ENCODE peak calls at places on chromosomes 13 and 19, in six cellular contexts. G is breast epithelium; I is tibial nerve; W is thoracic aorta; X is CD8-positive, alpha-beta T cell; L is ascending aorta. O is an unnamed sample. For H3K4me1, the result is how much of the 10 kb centered on the place peaks cover.

GRCh38 chr13:92823059-92823458 is 403.5 kb upstream of the GPC6 start:
- DNase-seq in G (no peak), I (no peak), W (no peak), X (no peak), L (no peak), O (no peak)

GRCh38 chr13:97945792-97946419 is 7.6 kb upstream of the IPO5 start:
- DNase-seq in G (no peak), I (no peak), W (no peak), X (no peak), L (no peak), O (no peak)

GRCh38 chr19:58519087-58519354 is 589 bp downstream of the ZBTB45 start:
- DNase-seq in G (peak), I (peak), W (no peak), X (no peak), L (peak), O (peak)

GRCh38 chr13:28347456-28348371 is 147.2 kb downstream of the FLT1 start:
- DNase-seq in G (no peak), I (no peak), W (no peak), X (no peak), L (no peak), O (no peak)

GRCh38 chr19:1521636-1522035 is 2.2 kb upstream of the PLK5 start:
- DNase-seq in G (no peak), I (no peak), W (no peak), X (no peak), L (no peak), O (no peak)

GRCh38 chr13:37382156-37382555 is 216.4 kb downstream of the POSTN start:
- DNase-seq in G (no peak), I (no peak), W (no peak), X (no peak), L (no peak), O (no peak)

GRCh38 chr19:4969292-4969771 is 419 bp downstream of the KDM4B start:
- DNase-seq in G (no peak), I (no peak), W (no peak), X (no peak), L (no peak), O (no peak)

GRCh38 chr19:15195987-15196682 is 4.7 kb downstream of the NOTCH3 start:
- DNase-seq in G (peak), I (no peak), W (no peak), X (no peak), L (peak), O (no peak)

GRCh38 chr13:50867641-50867952 is 24.1 kb upstream of the DLEU7 start:
- DNase-seq in G (no peak), I (no peak), W (no peak), X (no peak), L (no peak), O (no peak)

GRCh38 chr13:58300974-58301681 is 669.6 kb downstream of the PCDH17 start:
- DNase-seq in G (no peak), I (no peak), W (no peak), X (no peak), L (no peak), O (no peak)

GRCh38 chr19:39347332-39348227 is 5.4 kb downstream of the SAMD4B start:
- DNase-seq in G (no peak), I (no peak), W (no peak), X (no peak), L (no peak), O (no peak)
- H3K4me1 ChIP-seq in G (under half), I (under half), W (under half), X (under half), L (under half), O (under half)

DNA sequence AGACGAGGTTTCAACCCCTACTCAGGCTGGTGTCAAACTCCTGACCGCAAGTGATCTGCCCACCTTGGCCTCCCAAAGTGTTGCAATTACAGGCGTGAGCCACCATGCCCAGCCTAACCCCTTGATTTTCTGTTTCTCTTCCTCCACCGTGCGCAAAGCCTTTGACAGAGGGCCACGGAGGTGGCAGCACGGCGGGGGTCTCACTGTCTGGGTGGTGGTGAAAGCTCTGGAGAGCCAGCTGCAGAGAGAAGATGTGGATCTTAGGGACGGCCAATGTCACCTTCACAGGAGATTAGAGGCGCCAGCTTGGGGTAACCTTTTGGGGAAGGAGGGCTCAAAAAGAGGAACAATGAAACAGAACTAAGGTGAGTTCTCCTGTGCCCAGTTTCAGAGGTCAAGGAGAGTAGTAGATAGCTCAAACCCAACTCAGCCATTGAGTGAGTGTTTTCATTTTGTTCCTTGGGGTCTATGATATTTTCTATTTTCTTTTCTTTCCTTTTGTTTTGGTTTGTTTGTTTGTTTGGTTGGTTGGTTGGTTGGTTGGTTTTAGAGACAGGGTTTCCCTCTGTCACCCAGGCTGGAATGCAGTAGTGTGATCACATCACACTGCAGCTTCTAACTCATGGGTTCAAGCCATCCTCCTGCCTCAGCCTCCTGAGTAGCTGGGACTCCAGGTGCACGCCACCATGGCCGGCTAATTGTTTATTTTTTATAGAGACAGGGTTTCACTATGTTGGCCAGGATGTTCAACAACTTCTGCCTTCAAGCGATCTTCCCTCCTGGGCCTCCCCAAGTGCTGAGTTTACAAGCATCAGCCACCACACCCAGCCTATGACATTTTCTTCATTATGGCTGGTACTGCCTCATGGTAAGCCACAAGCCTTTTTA is 37.7 kb downstream of the GPR42 start:
- DNase-seq in G (no peak), I (no peak), W (no peak), X (no peak), L (no peak), O (no peak)
- H3K4me3 ChIP-seq in G (no peak), I (no peak), W (no peak), X (no peak), L (no peak), O (no peak)

GRCh38 chr13:48654511-48654910 is 782 bp downstream of the CYSLTR2 start:
- DNase-seq in G (no peak), I (no peak), W (no peak), X (no peak), L (no peak), O (no peak)

GRCh38 chr13:48653074-48654054 is at the start of gene CYSLTR2:
- DNase-seq in G (no peak), I (no peak), W (no peak), X (no peak), L (no peak), O (no peak)

GRCh38 chr13:48660356-48661076 is 6.8 kb downstream of the CYSLTR2 start:
- DNase-seq in G (no peak), I (no peak), W (no peak), X (no peak), L (no peak), O (no peak)

GRCh38 chr13:48655291-48655690 is 1.6 kb downstream of the CYSLTR2 start:
- DNase-seq in G (no peak), I (no peak), W (no peak), X (no peak), L (no peak), O (no peak)

DNA sequence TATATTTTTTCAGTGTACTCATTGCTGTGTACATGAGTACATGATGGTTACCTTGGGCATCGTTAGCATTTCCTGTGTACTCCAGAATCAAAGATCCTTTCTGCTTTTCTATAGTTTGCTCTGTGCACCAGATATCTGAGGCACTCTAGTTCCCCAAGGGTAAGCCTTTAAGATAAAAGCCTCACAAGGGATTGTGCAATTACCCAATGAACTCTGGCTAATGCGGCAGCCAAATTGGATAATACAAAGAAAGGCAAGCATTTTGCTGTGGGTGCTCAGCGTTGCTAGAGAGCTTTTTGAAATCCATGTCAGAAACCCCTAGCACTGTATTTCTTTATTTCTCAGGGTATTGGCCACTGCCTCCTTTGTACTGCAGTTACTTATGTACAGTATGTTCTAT is 2.9 kb downstream of the CYSLTR2 start:
- DNase-seq in G (no peak), I (no peak), W (no peak), X (no peak), L (no peak), O (no peak)
- H3K4me1 ChIP-seq in G (under half), I (under half), W (under half), X (under half), L (under half), O (under half)

GRCh38 chr19:39943586-39943985 is 9.2 kb upstream of the FCGBP start:
- DNase-seq in G (no peak), I (no peak), W (no peak), X (no peak), L (no peak), O (no peak)
- H3K4me3 ChIP-seq in G (no peak), I (no peak), W (no peak), X (peak), L (no peak), O (no peak)

GRCh38 chr19:6100284-6100915 is 9.9 kb downstream of the RFX2 start:
- DNase-seq in G (no peak), I (no peak), W (no peak), X (no peak), L (no peak), O (no peak)
- H3K4me1 ChIP-seq in G (under half), I (under half), W (under half), X (under half), L (under half), O (under half)

GRCh38 chr19:6343462-6343861 is 10.1 kb upstream of the ACER1 start:
- DNase-seq in G (no peak), I (no peak), W (no peak), X (no peak), L (no peak), O (no peak)
- H3K4me3 ChIP-seq in G (no peak), I (no peak), W (no peak), X (no peak), L (no peak), O (no peak)

DNA sequence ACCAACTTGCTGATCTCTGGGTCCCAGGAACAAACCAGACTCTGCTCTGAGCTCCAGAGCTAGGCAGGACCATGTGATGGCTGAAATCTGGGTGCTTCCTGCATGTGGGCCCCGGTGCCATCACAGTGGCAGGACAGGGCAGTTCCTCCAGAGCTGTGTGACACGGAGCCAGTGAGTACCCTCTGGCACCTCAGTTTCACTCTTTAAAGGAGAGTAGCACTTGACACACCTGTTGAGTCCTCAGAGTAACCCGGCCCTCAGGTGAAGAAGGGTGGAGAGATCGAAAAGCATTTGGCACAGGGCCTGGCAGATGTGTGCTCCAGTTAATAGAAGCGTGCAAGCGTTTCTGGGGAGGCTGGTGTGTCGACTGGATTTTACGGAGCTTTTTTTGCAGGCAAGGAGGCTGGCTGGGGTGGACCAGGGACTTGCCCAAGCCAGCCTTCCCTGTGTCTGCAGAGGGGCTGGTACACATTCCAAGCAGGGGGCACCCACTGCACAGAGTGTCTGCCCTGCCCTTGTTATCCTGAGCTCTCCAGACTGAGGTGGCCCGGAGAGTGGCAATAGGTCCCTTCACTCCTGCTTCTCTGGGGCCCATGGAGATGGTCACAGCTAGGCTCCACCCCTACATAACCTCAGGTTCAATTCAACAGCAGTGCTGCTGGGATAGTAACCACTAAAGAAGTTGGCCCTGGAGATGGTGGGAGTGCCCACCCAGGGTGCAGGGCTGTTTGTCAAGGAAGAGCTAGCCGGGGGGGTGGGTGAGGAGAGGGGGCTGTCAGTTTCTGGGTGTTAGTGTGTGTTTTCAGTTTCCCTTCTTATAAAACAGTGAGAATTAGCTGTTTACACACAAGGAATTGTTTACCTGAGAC is 8.3 kb downstream of the RPS19 start:
- DNase-seq in G (no peak), I (no peak), W (no peak), X (no peak), L (no peak), O (no peak)
- H3K4me1 ChIP-seq in G (under half), I (under half), W (under half), X (half or more), L (under half), O (under half)

DNA sequence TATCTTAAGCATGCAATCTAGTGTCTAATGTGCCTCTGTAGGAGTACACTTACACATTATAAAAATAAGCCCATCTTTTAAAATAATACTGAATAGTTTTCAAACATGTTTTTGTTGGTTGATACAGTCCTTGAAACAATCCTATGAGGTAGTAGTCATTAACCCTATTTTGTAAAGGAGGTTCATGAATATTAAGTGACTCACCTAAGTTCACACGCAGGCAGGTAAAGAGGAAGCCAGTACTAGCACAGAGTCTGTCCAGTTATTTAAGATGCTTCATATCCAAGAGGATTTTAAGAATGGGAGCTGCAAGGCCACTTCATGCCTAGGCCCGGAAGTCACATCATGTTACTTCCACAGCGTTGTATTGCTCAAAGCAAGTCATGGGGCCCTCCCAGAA is 121.0 kb upstream of the MAB21L1 start:
- DNase-seq in G (no peak), I (no peak), W (no peak), X (no peak), L (no peak), O (no peak)
- H3K4me3 ChIP-seq in G (no peak), I (no peak), W (no peak), X (no peak), L (no peak), O (no peak)

GRCh38 chr19:38709671-38710415 is 34.4 kb downstream of the CAPN12 start:
- DNase-seq in G (no peak), I (no peak), W (no peak), X (no peak), L (no peak), O (no peak)

GRCh38 chr19:38709119-38709518 is 35.2 kb downstream of the CAPN12 start:
- DNase-seq in G (no peak), I (no peak), W (no peak), X (no peak), L (no peak), O (no peak)

GRCh38 chr19:38706792-38707511 is 37.3 kb downstream of the CAPN12 start:
- DNase-seq in G (no peak), I (no peak), W (no peak), X (no peak), L (no peak), O (no peak)

GRCh38 chr19:38707512-38708114 is 36.7 kb downstream of the CAPN12 start:
- DNase-seq in G (peak), I (no peak), W (no peak), X (no peak), L (no peak), O (peak)

GRCh38 chr19:38708413-38709024 is 35.8 kb downstream of the CAPN12 start:
- DNase-seq in G (no peak), I (no peak), W (no peak), X (no peak), L (no peak), O (no peak)
- H3K4me1 ChIP-seq in G (under half), I (half or more), W (under half), X (under half), L (under half), O (under half)